ENCODE peak calls at places on chromosome 22, in ten cellular contexts. One of them, this sample, is unnamed.

GRCh38 chr22:45334528-45334927 is 24.8 kb downstream of the FAM118A start:
- DNase-seq in neuronal stem cell: no peak
- DNase-seq in DMS 273 treated with DMSO at 0.1 percent for 48 hours: peak
- DNase-seq in brain microvascular endothelial cell: no peak
- DNase-seq in caudate nucleus: no peak
- DNase-seq in AG09319: no peak
- DNase-seq in G401: peak
- DNase-seq in HCEC 1CT: no peak
- DNase-seq in stimulated activated CD4-positive, alpha-beta T cell treated with anti-CD3 and anti-CD28 coated beads, Interleukin-2, amount 100 ng/mL, for 48 hours: no peak
- DNase-seq in cardiac fibroblast: no peak
- DNase-seq in this sample: no peak

GRCh38 chr22:37337204-37337943 is 55.1 kb downstream of the CYTH4 start:
- DNase-seq in AG09319: no peak
- DNase-seq in brain microvascular endothelial cell: no peak
- DNase-seq in HCEC 1CT: peak
- DNase-seq in caudate nucleus: no peak
- DNase-seq in G401: no peak
- DNase-seq in neuronal stem cell: no peak
- DNase-seq in DMS 273 treated with DMSO at 0.1 percent for 48 hours: no peak
- DNase-seq in cardiac fibroblast: peak
- DNase-seq in stimulated activated CD4-positive, alpha-beta T cell treated with anti-CD3 and anti-CD28 coated beads, Interleukin-2, amount 100 ng/mL, for 48 hours: no peak
- DNase-seq in this sample: peak

GRCh38 chr22:44331881-44332714 is 19.3 kb upstream of the SHISAL1 start:
- DNase-seq in cardiac fibroblast: peak
- DNase-seq in AG09319: no peak
- DNase-seq in caudate nucleus: no peak
- DNase-seq in stimulated activated CD4-positive, alpha-beta T cell treated with anti-CD3 and anti-CD28 coated beads, Interleukin-2, amount 100 ng/mL, for 48 hours: no peak
- DNase-seq in G401: no peak
- DNase-seq in DMS 273 treated with DMSO at 0.1 percent for 48 hours: no peak
- DNase-seq in brain microvascular endothelial cell: no peak
- DNase-seq in HCEC 1CT: no peak
- DNase-seq in neuronal stem cell: no peak
- DNase-seq in this sample: no peak

GRCh38 chr22:33070600-33070999 is 12.4 kb upstream of the SYN3 start:
- DNase-seq in caudate nucleus: no peak
- DNase-seq in G401: no peak
- DNase-seq in neuronal stem cell: no peak
- DNase-seq in cardiac fibroblast: no peak
- DNase-seq in AG09319: no peak
- DNase-seq in stimulated activated CD4-positive, alpha-beta T cell treated with anti-CD3 and anti-CD28 coated beads, Interleukin-2, amount 100 ng/mL, for 48 hours: no peak
- DNase-seq in DMS 273 treated with DMSO at 0.1 percent for 48 hours: no peak
- DNase-seq in brain microvascular endothelial cell: no peak
- DNase-seq in HCEC 1CT: no peak
- DNase-seq in this sample: no peak

GRCh38 chr22:27752771-27753170 is 48.8 kb downstream of the MN1 start:
- DNase-seq in HCEC 1CT: no peak
- DNase-seq in cardiac fibroblast: peak
- DNase-seq in G401: no peak
- DNase-seq in brain microvascular endothelial cell: peak
- DNase-seq in DMS 273 treated with DMSO at 0.1 percent for 48 hours: no peak
- DNase-seq in caudate nucleus: no peak
- DNase-seq in AG09319: peak
- DNase-seq in stimulated activated CD4-positive, alpha-beta T cell treated with anti-CD3 and anti-CD28 coated beads, Interleukin-2, amount 100 ng/mL, for 48 hours: no peak
- DNase-seq in neuronal stem cell: no peak
- DNase-seq in this sample: peak

GRCh38 chr22:40641269-40641668 is 4.8 kb upstream of the MRTFA start:
- DNase-seq in G401: no peak
- DNase-seq in cardiac fibroblast: no peak
- DNase-seq in neuronal stem cell: no peak
- DNase-seq in DMS 273 treated with DMSO at 0.1 percent for 48 hours: no peak
- DNase-seq in caudate nucleus: no peak
- DNase-seq in HCEC 1CT: no peak
- DNase-seq in AG09319: no peak
- DNase-seq in brain microvascular endothelial cell: no peak
- DNase-seq in stimulated activated CD4-positive, alpha-beta T cell treated with anti-CD3 and anti-CD28 coated beads, Interleukin-2, amount 100 ng/mL, for 48 hours: no peak
- DNase-seq in this sample: no peak

GRCh38 chr22:23704829-23705228 is 14.0 kb downstream of the RGL4 start:
- DNase-seq in caudate nucleus: no peak
- DNase-seq in cardiac fibroblast: no peak
- DNase-seq in brain microvascular endothelial cell: no peak
- DNase-seq in DMS 273 treated with DMSO at 0.1 percent for 48 hours: no peak
- DNase-seq in HCEC 1CT: no peak
- DNase-seq in AG09319: no peak
- DNase-seq in neuronal stem cell: no peak
- DNase-seq in G401: no peak
- DNase-seq in stimulated activated CD4-positive, alpha-beta T cell treated with anti-CD3 and anti-CD28 coated beads, Interleukin-2, amount 100 ng/mL, for 48 hours: no peak
- DNase-seq in this sample: no peak

GRCh38 chr22:29149841-29150555 is 55.7 kb upstream of the EMID1 start:
- DNase-seq in caudate nucleus: no peak
- DNase-seq in DMS 273 treated with DMSO at 0.1 percent for 48 hours: no peak
- DNase-seq in HCEC 1CT: no peak
- DNase-seq in G401: peak
- DNase-seq in AG09319: no peak
- DNase-seq in cardiac fibroblast: no peak
- DNase-seq in brain microvascular endothelial cell: no peak
- DNase-seq in stimulated activated CD4-positive, alpha-beta T cell treated with anti-CD3 and anti-CD28 coated beads, Interleukin-2, amount 100 ng/mL, for 48 hours: no peak
- DNase-seq in neuronal stem cell: no peak
- DNase-seq in this sample: no peak

GRCh38 chr22:46012182-46012880 is 35.4 kb upstream of the WNT7B start:
- DNase-seq in brain microvascular endothelial cell: no peak
- DNase-seq in G401: no peak
- DNase-seq in AG09319: no peak
- DNase-seq in stimulated activated CD4-positive, alpha-beta T cell treated with anti-CD3 and anti-CD28 coated beads, Interleukin-2, amount 100 ng/mL, for 48 hours: no peak
- DNase-seq in neuronal stem cell: no peak
- DNase-seq in caudate nucleus: no peak
- DNase-seq in HCEC 1CT: no peak
- DNase-seq in cardiac fibroblast: no peak
- DNase-seq in DMS 273 treated with DMSO at 0.1 percent for 48 hours: no peak
- DNase-seq in this sample: no peak

GRCh38 chr22:39457047-39457545 is 284 bp downstream of the MGAT3 start:
- DNase-seq in AG09319: no peak
- DNase-seq in brain microvascular endothelial cell: no peak
- DNase-seq in HCEC 1CT: no peak
- DNase-seq in G401: no peak
- DNase-seq in stimulated activated CD4-positive, alpha-beta T cell treated with anti-CD3 and anti-CD28 coated beads, Interleukin-2, amount 100 ng/mL, for 48 hours: no peak
- DNase-seq in cardiac fibroblast: no peak
- DNase-seq in caudate nucleus: no peak
- DNase-seq in DMS 273 treated with DMSO at 0.1 percent for 48 hours: no peak
- DNase-seq in neuronal stem cell: no peak
- DNase-seq in this sample: no peak

GRCh38 chr22:50706481-50707125 is 31.4 kb upstream of the ACR start:
- DNase-seq in stimulated activated CD4-positive, alpha-beta T cell treated with anti-CD3 and anti-CD28 coated beads, Interleukin-2, amount 100 ng/mL, for 48 hours: no peak
- DNase-seq in neuronal stem cell: no peak
- DNase-seq in caudate nucleus: no peak
- DNase-seq in cardiac fibroblast: no peak
- DNase-seq in HCEC 1CT: no peak
- DNase-seq in brain microvascular endothelial cell: no peak
- DNase-seq in AG09319: no peak
- DNase-seq in DMS 273 treated with DMSO at 0.1 percent for 48 hours: no peak
- DNase-seq in G401: no peak
- DNase-seq in this sample: no peak

GRCh38 chr22:20550851-20551744 is 43.7 kb downstream of the MED15 start:
- DNase-seq in cardiac fibroblast: peak
- DNase-seq in neuronal stem cell: no peak
- DNase-seq in brain microvascular endothelial cell: peak
- DNase-seq in caudate nucleus: no peak
- DNase-seq in G401: no peak
- DNase-seq in HCEC 1CT: peak
- DNase-seq in DMS 273 treated with DMSO at 0.1 percent for 48 hours: no peak
- DNase-seq in stimulated activated CD4-positive, alpha-beta T cell treated with anti-CD3 and anti-CD28 coated beads, Interleukin-2, amount 100 ng/mL, for 48 hours: peak
- DNase-seq in AG09319: no peak
- DNase-seq in this sample: no peak

GRCh38 chr22:48938741-48939140 is 888.9 kb downstream of the BRD1 start:
- DNase-seq in caudate nucleus: no peak
- DNase-seq in neuronal stem cell: no peak
- DNase-seq in stimulated activated CD4-positive, alpha-beta T cell treated with anti-CD3 and anti-CD28 coated beads, Interleukin-2, amount 100 ng/mL, for 48 hours: no peak
- DNase-seq in AG09319: no peak
- DNase-seq in HCEC 1CT: no peak
- DNase-seq in cardiac fibroblast: no peak
- DNase-seq in DMS 273 treated with DMSO at 0.1 percent for 48 hours: no peak
- DNase-seq in brain microvascular endothelial cell: no peak
- DNase-seq in G401: no peak
- DNase-seq in this sample: no peak

GRCh38 chr22:49749227-49749626 is 78.4 kb downstream of the BRD1 start:
- DNase-seq in AG09319: no peak
- DNase-seq in stimulated activated CD4-positive, alpha-beta T cell treated with anti-CD3 and anti-CD28 coated beads, Interleukin-2, amount 100 ng/mL, for 48 hours: no peak
- DNase-seq in caudate nucleus: no peak
- DNase-seq in neuronal stem cell: no peak
- DNase-seq in HCEC 1CT: no peak
- DNase-seq in G401: no peak
- DNase-seq in brain microvascular endothelial cell: no peak
- DNase-seq in DMS 273 treated with DMSO at 0.1 percent for 48 hours: no peak
- DNase-seq in cardiac fibroblast: no peak
- DNase-seq in this sample: no peak

GRCh38 chr22:18056161-18056666 is 21.6 kb upstream of the PEX26 start:
- DNase-seq in cardiac fibroblast: peak
- DNase-seq in G401: peak
- DNase-seq in DMS 273 treated with DMSO at 0.1 percent for 48 hours: no peak
- DNase-seq in HCEC 1CT: peak
- DNase-seq in neuronal stem cell: no peak
- DNase-seq in stimulated activated CD4-positive, alpha-beta T cell treated with anti-CD3 and anti-CD28 coated beads, Interleukin-2, amount 100 ng/mL, for 48 hours: no peak
- DNase-seq in brain microvascular endothelial cell: no peak
- DNase-seq in caudate nucleus: peak
- DNase-seq in AG09319: peak
- DNase-seq in this sample: no peak

GRCh38 chr22:48943567-48944432 is 883.9 kb downstream of the BRD1 start:
- DNase-seq in AG09319: no peak
- DNase-seq in brain microvascular endothelial cell: no peak
- DNase-seq in caudate nucleus: peak
- DNase-seq in stimulated activated CD4-positive, alpha-beta T cell treated with anti-CD3 and anti-CD28 coated beads, Interleukin-2, amount 100 ng/mL, for 48 hours: no peak
- DNase-seq in G401: peak
- DNase-seq in DMS 273 treated with DMSO at 0.1 percent for 48 hours: no peak
- DNase-seq in HCEC 1CT: no peak
- DNase-seq in neuronal stem cell: peak
- DNase-seq in cardiac fibroblast: no peak
- DNase-seq in this sample: no peak

GRCh38 chr22:40340044-40340443 is 6.3 kb upstream of the ADSL start:
- DNase-seq in cardiac fibroblast: no peak
- DNase-seq in caudate nucleus: no peak
- DNase-seq in brain microvascular endothelial cell: no peak
- DNase-seq in stimulated activated CD4-positive, alpha-beta T cell treated with anti-CD3 and anti-CD28 coated beads, Interleukin-2, amount 100 ng/mL, for 48 hours: no peak
- DNase-seq in AG09319: no peak
- DNase-seq in DMS 273 treated with DMSO at 0.1 percent for 48 hours: no peak
- DNase-seq in HCEC 1CT: no peak
- DNase-seq in G401: no peak
- DNase-seq in neuronal stem cell: no peak
- DNase-seq in this sample: no peak

GRCh38 chr22:49355206-49355920 is 472.3 kb downstream of the BRD1 start:
- DNase-seq in caudate nucleus: no peak
- DNase-seq in stimulated activated CD4-positive, alpha-beta T cell treated with anti-CD3 and anti-CD28 coated beads, Interleukin-2, amount 100 ng/mL, for 48 hours: no peak
- DNase-seq in HCEC 1CT: no peak
- DNase-seq in cardiac fibroblast: no peak
- DNase-seq in G401: no peak
- DNase-seq in AG09319: no peak
- DNase-seq in DMS 273 treated with DMSO at 0.1 percent for 48 hours: no peak
- DNase-seq in neuronal stem cell: no peak
- DNase-seq in brain microvascular endothelial cell: no peak
- DNase-seq in this sample: no peak

GRCh38 chr22:42794551-42795510 is 62.2 kb downstream of the ARFGAP3 start:
- DNase-seq in caudate nucleus: no peak
- DNase-seq in neuronal stem cell: no peak
- DNase-seq in stimulated activated CD4-positive, alpha-beta T cell treated with anti-CD3 and anti-CD28 coated beads, Interleukin-2, amount 100 ng/mL, for 48 hours: no peak
- DNase-seq in HCEC 1CT: no peak
- DNase-seq in AG09319: no peak
- DNase-seq in cardiac fibroblast: no peak
- DNase-seq in DMS 273 treated with DMSO at 0.1 percent for 48 hours: no peak
- DNase-seq in brain microvascular endothelial cell: no peak
- DNase-seq in G401: no peak
- DNase-seq in this sample: no peak

GRCh38 chr22:32788884-32789624 is 12.5 kb upstream of the TIMP3 start:
- DNase-seq in DMS 273 treated with DMSO at 0.1 percent for 48 hours: no peak
- DNase-seq in brain microvascular endothelial cell: no peak
- DNase-seq in G401: no peak
- DNase-seq in AG09319: peak
- DNase-seq in HCEC 1CT: no peak
- DNase-seq in caudate nucleus: no peak
- DNase-seq in neuronal stem cell: no peak
- DNase-seq in stimulated activated CD4-positive, alpha-beta T cell treated with anti-CD3 and anti-CD28 coated beads, Interleukin-2, amount 100 ng/mL, for 48 hours: no peak
- DNase-seq in cardiac fibroblast: peak
- DNase-seq in this sample: peak

GRCh38 chr22:22463855-22464540 is 44.5 kb downstream of the ZNF280B start:
- DNase-seq in G401: peak
- DNase-seq in AG09319: peak
- DNase-seq in HCEC 1CT: peak
- DNase-seq in stimulated activated CD4-positive, alpha-beta T cell treated with anti-CD3 and anti-CD28 coated beads, Interleukin-2, amount 100 ng/mL, for 48 hours: peak
- DNase-seq in DMS 273 treated with DMSO at 0.1 percent for 48 hours: no peak
- DNase-seq in brain microvascular endothelial cell: peak
- DNase-seq in neuronal stem cell: peak
- DNase-seq in caudate nucleus: no peak
- DNase-seq in cardiac fibroblast: peak
- DNase-seq in this sample: peak

GRCh38 chr22:42918500-42918899 is 61.4 kb upstream of the ARFGAP3 start:
- DNase-seq in cardiac fibroblast: no peak
- DNase-seq in stimulated activated CD4-positive, alpha-beta T cell treated with anti-CD3 and anti-CD28 coated beads, Interleukin-2, amount 100 ng/mL, for 48 hours: no peak
- DNase-seq in HCEC 1CT: no peak
- DNase-seq in AG09319: no peak
- DNase-seq in brain microvascular endothelial cell: no peak
- DNase-seq in G401: no peak
- DNase-seq in neuronal stem cell: no peak
- DNase-seq in DMS 273 treated with DMSO at 0.1 percent for 48 hours: no peak
- DNase-seq in caudate nucleus: no peak
- DNase-seq in this sample: no peak

GRCh38 chr22:39958009-39958711 is 2.0 kb upstream of the TMA7B start:
- DNase-seq in stimulated activated CD4-positive, alpha-beta T cell treated with anti-CD3 and anti-CD28 coated beads, Interleukin-2, amount 100 ng/mL, for 48 hours: no peak
- DNase-seq in G401: no peak
- DNase-seq in brain microvascular endothelial cell: no peak
- DNase-seq in caudate nucleus: no peak
- DNase-seq in DMS 273 treated with DMSO at 0.1 percent for 48 hours: no peak
- DNase-seq in HCEC 1CT: no peak
- DNase-seq in neuronal stem cell: no peak
- DNase-seq in cardiac fibroblast: no peak
- DNase-seq in AG09319: no peak
- DNase-seq in this sample: no peak

GRCh38 chr22:37599161-37599560 is 9.5 kb upstream of the GGA1 start:
- DNase-seq in AG09319: no peak
- DNase-seq in HCEC 1CT: no peak
- DNase-seq in neuronal stem cell: no peak
- DNase-seq in brain microvascular endothelial cell: no peak
- DNase-seq in G401: no peak
- DNase-seq in stimulated activated CD4-positive, alpha-beta T cell treated with anti-CD3 and anti-CD28 coated beads, Interleukin-2, amount 100 ng/mL, for 48 hours: no peak
- DNase-seq in cardiac fibroblast: no peak
- DNase-seq in caudate nucleus: no peak
- DNase-seq in DMS 273 treated with DMSO at 0.1 percent for 48 hours: no peak
- DNase-seq in this sample: no peak

GRCh38 chr22:29555065-29555644 is 1.6 kb upstream of the THOC5 start:
- DNase-seq in cardiac fibroblast: no peak
- DNase-seq in HCEC 1CT: no peak
- DNase-seq in stimulated activated CD4-positive, alpha-beta T cell treated with anti-CD3 and anti-CD28 coated beads, Interleukin-2, amount 100 ng/mL, for 48 hours: no peak
- DNase-seq in caudate nucleus: no peak
- DNase-seq in AG09319: peak
- DNase-seq in DMS 273 treated with DMSO at 0.1 percent for 48 hours: no peak
- DNase-seq in brain microvascular endothelial cell: no peak
- DNase-seq in neuronal stem cell: no peak
- DNase-seq in G401: peak
- DNase-seq in this sample: no peak

GRCh38 chr22:37498289-37498909 is 12.2 kb upstream of the MFNG start:
- DNase-seq in brain microvascular endothelial cell: no peak
- DNase-seq in AG09319: no peak
- DNase-seq in G401: peak
- DNase-seq in HCEC 1CT: no peak
- DNase-seq in cardiac fibroblast: no peak
- DNase-seq in neuronal stem cell: peak
- DNase-seq in stimulated activated CD4-positive, alpha-beta T cell treated with anti-CD3 and anti-CD28 coated beads, Interleukin-2, amount 100 ng/mL, for 48 hours: peak
- DNase-seq in caudate nucleus: no peak
- DNase-seq in DMS 273 treated with DMSO at 0.1 percent for 48 hours: no peak
- DNase-seq in this sample: no peak